ENCODE peak calls at places on chromosome 11, in seven cellular contexts. P is colonic mucosa, T is left ventricle myocardium inferior, I is PC-3, E is fibroblast of the aortic adventitia, A is Peyer's patch, K is lower leg skin. Y is an unnamed sample.
A peak's percentile ranks its signal among the peaks of the same experiment; 100 is the strongest.

GRCh38 chr11:126415128-126415527 is 59.6 kb downstream of the ST3GAL4 start:
- DNase-seq in A (peak; percentile 80), K (peak; percentile 97), E (peak; percentile 99), I (no peak), T (peak; percentile 88), P (peak; percentile 77), Y (peak; percentile 84)

GRCh38 chr11:118060081-118060661 is 16.7 kb upstream of the TMPRSS4 start:
- DNase-seq in I (no peak), P (no peak), E (no peak), A (peak; percentile 40), T (no peak), K (peak; percentile 82), Y (no peak)

GRCh38 chr11:6438979-6439571 is 1.7 kb downstream of the HPX start:
- DNase-seq in P (peak; percentile 70), E (peak; percentile 70), K (no peak), A (peak; percentile 79), I (peak; percentile 52), T (no peak), Y (peak; percentile 37)

GRCh38 chr11:6251990-6252473 is 7.6 kb upstream of the CCKBR start:
- DNase-seq in E (peak; percentile 49), P (no peak), T (no peak), I (no peak), A (peak; percentile 49), K (no peak), Y (peak; percentile 29)

GRCh38 chr11:75503531-75504099 is 22.1 kb downstream of the GDPD5 start:
- DNase-seq in T (no peak), E (no peak), P (no peak), K (no peak), A (peak; percentile 71), I (no peak), Y (no peak)

GRCh38 chr11:8263769-8264410 is at the start of gene LMO1:
- DNase-seq in T (peak; percentile 78), A (peak; percentile 90), I (peak; percentile 80), P (peak; percentile 83), K (peak; percentile 95), E (peak; percentile 66), Y (peak; percentile 65)

GRCh38 chr11:128424867-128425285 is 162.5 kb downstream of the ETS1 start:
- DNase-seq in I (no peak), T (peak; percentile 50), K (no peak), P (peak; percentile 91), E (peak; percentile 46), A (peak; percentile 91), Y (peak; percentile 39)

GRCh38 chr11:68440254-68440653 is 20.3 kb upstream of the PPP6R3 start:
- DNase-seq in I (no peak), E (no peak), P (no peak), K (no peak), A (no peak), T (no peak), Y (no peak)

GRCh38 chr11:128692750-128693578 is 908 bp upstream of the FLI1 start:
- DNase-seq in T (no peak), P (no peak), E (peak; percentile 57), I (peak; percentile 42), A (peak; percentile 67), K (peak; percentile 88), Y (no peak)

GRCh38 chr11:126917531-126918204 is 82.9 kb downstream of the KIRREL3 start:
- DNase-seq in E (peak; percentile 87), A (no peak), T (no peak), I (peak; percentile 70), P (no peak), K (no peak), Y (peak; percentile 91)

GRCh38 chr11:70016666-70017347 is 61.3 kb upstream of the ANO1 start:
- DNase-seq in T (no peak), K (no peak), A (no peak), I (peak; percentile 100), E (peak; percentile 42), P (no peak), Y (peak; percentile 34)

GRCh38 chr11:73645972-73646631 is at the start of gene PLEKHB1:
- DNase-seq in A (no peak), T (no peak), I (no peak), P (no peak), E (no peak), K (no peak), Y (no peak)

GRCh38 chr11:42049650-42050049 is 590.2 kb upstream of the LRRC4C start:
- DNase-seq in T (no peak), K (no peak), A (no peak), I (no peak), P (no peak), E (peak; percentile 3), Y (peak; percentile 2)

GRCh38 chr11:60902625-60903024 is 3.8 kb downstream of the PRPF19 start:
- DNase-seq in E (no peak), K (no peak), T (no peak), I (no peak), A (no peak), P (no peak), Y (no peak)

GRCh38 chr11:60899977-60900376 is 6.4 kb downstream of the PRPF19 start:
- DNase-seq in K (no peak), P (no peak), T (no peak), I (no peak), A (no peak), E (no peak), Y (no peak)

GRCh38 chr11:60897496-60897895 is 8.9 kb downstream of the PRPF19 start:
- DNase-seq in E (no peak), P (no peak), T (no peak), I (no peak), K (no peak), A (no peak), Y (no peak)

GRCh38 chr11:60900673-60901404 is 5.5 kb downstream of the PRPF19 start:
- DNase-seq in E (no peak), A (no peak), P (no peak), T (no peak), I (no peak), K (no peak), Y (no peak)

GRCh38 chr11:60899021-60899936 is 7.1 kb downstream of the PRPF19 start:
- DNase-seq in I (peak; percentile 89), K (no peak), T (no peak), P (peak; percentile 62), E (peak; percentile 79), A (peak; percentile 75), Y (peak; percentile 67)
- H3K4me3 ChIP-seq in I (no peak overlapping the region), K (no peak overlapping the region), T (no peak overlapping the region), P (no peak overlapping the region), E (no peak overlapping the region), A (no peak overlapping the region), Y (no peak overlapping the region)

DNA sequence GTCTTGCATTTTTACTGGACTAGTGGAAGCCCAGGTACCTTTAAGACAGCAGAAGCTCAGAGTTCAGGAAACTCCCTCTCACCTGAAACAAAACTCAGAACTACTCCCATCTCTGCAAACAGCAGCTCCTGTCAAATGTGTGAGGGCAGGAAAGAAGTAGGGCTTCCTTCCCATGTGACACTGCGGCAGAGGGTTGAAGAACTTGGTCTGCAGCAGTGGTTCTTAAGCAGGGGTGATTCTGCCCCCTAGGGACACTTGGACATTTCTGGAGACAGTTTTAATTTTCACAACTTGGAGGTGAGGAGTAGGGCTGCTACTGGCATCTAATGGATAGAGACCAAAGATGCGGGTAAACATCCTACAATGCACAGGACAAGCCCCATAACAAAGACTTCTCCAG is 63.4 kb downstream of the RCN1 start:
- DNase-seq in P (no peak), T (no peak), K (no peak), E (peak; percentile 16), I (peak; percentile 51), A (no peak), Y (peak; percentile 24)
- TF ChIP-seq CTCF in P (no peak), T (no peak), K (no peak), E (no peak), I (peak; percentile 53), A (no peak), Y (peak; percentile 21)

GRCh38 chr11:134800826-134801225 is 388.8 kb upstream of the B3GAT1 start:
- DNase-seq in I (no peak), K (no peak), P (no peak), T (no peak), E (no peak), A (no peak), Y (no peak)
- H3K4me3 ChIP-seq in I (no peak overlapping the region), K (no peak overlapping the region), P (no peak overlapping the region), T (no peak overlapping the region), E (no peak overlapping the region), A (no peak overlapping the region), Y (no peak overlapping the region)

GRCh38 chr11:85170184-85170583 is 457.0 kb downstream of the DLG2 start:
- DNase-seq in I (peak; percentile 98), A (no peak), P (no peak), K (no peak), T (no peak), E (no peak), Y (no peak)
- TF ChIP-seq CTCF in I (no peak), A (no peak), P (no peak), K (no peak), T (no peak), E (no peak), Y (no peak)

DNA sequence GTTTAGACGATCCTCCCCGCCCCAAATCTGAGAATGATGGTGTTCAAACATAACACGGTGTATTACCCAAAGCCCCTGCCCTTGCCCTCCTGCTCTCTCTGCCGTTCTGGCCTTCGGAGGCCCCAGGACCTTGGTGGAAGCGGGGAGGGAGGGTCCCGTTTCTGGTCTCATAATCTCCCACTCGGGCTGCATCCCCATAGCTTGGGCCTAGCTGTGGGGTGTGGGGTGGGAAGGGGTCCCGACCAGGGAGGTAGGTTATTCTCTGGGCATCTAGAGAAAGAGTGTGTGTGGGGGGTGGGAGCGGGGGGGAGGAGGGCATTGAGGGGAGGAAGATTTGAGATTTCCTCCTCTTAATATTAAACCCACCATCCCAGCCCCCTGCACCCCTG is 2.3 kb downstream of the PKNOX2 start:
- DNase-seq in A (no peak), I (no peak), E (no peak), T (no peak), P (no peak), K (peak; percentile 83), Y (no peak)
- H3K4me3 ChIP-seq in A (peak overlapping the region; percentile 44), I (no peak overlapping the region), E (peak overlapping the region; percentile 81), T (peak overlapping the region; percentile 83), P (peak overlapping the region; percentile 49), K (no peak overlapping the region), Y (no peak overlapping the region)

GRCh38 chr11:134939905-134940304 is 527.9 kb upstream of the B3GAT1 start:
- DNase-seq in I (no peak), T (peak; percentile 29), K (peak; percentile 77), P (no peak), E (no peak), A (no peak), Y (peak; percentile 15)
- TF ChIP-seq CTCF in I (peak; percentile 18), T (peak; percentile 51), K (no peak), P (no peak), E (no peak), A (no peak), Y (no peak)

DNA sequence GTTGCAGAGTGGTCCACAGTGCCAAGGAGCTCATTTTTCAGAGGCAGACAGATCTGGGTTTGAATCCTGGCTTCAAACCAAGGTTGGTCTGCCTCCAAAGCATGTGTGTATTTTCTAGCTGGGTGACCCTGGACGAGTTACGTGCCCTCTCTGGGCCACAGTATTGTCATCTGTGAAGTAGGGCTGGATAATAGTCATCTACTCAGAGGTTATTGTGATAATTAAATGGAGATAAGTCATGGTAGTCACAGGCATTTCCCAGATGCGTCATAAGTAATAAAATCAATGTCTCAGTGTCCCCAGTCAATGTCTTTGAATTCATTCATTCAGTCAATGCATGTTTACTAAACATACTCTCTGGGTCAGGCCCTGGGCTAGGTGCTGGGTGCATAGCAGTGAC is 8.6 kb downstream of the OMP start:
- DNase-seq in T (no peak), I (peak; percentile 78), P (no peak), K (no peak), E (peak; percentile 28), A (peak; percentile 74), Y (no peak)
- H3K4me3 ChIP-seq in T (no peak overlapping the region), I (no peak overlapping the region), P (no peak overlapping the region), K (no peak overlapping the region), E (no peak overlapping the region), A (no peak overlapping the region), Y (no peak overlapping the region)

Y was measured in foreskin fibroblast.